ENCODE peak calls at places on chromosomes 6 and 20, in five cellular contexts. One of them, this sample, is unnamed.

GRCh38 chr6:11225990-11226389 is 6.5 kb downstream of the NEDD9 start:
- DNase-seq in GM23338: no peak
- DNase-seq in neural progenitor cell: no peak
- DNase-seq in psoas muscle: no peak
- DNase-seq in HL-60: no peak
- DNase-seq in this sample: no peak

GRCh38 chr6:44257007-44257752 is at the start of gene SLC35B2:
- DNase-seq in GM23338: peak
- DNase-seq in neural progenitor cell: peak
- DNase-seq in psoas muscle: peak
- DNase-seq in HL-60: peak
- DNase-seq in this sample: peak

GRCh38 chr6:154593122-154593521 is 82.6 kb upstream of the CNKSR3 start:
- DNase-seq in GM23338: peak
- DNase-seq in neural progenitor cell: no peak
- DNase-seq in psoas muscle: no peak
- DNase-seq in HL-60: no peak
- DNase-seq in this sample: no peak

GRCh38 chr6:2961491-2961890 is 9.9 kb downstream of the SERPINB6 start:
- DNase-seq in GM23338: no peak
- DNase-seq in neural progenitor cell: no peak
- DNase-seq in psoas muscle: no peak
- DNase-seq in HL-60: no peak
- DNase-seq in this sample: no peak

GRCh38 chr6:167027308-167027707 is 28.1 kb downstream of the CEP43 start:
- DNase-seq in GM23338: no peak
- DNase-seq in neural progenitor cell: no peak
- DNase-seq in psoas muscle: no peak
- DNase-seq in HL-60: no peak
- DNase-seq in this sample: no peak

GRCh38 chr6:142911395-142911794 is 33.6 kb downstream of the HIVEP2 start:
- DNase-seq in GM23338: no peak
- DNase-seq in neural progenitor cell: no peak
- DNase-seq in psoas muscle: no peak
- DNase-seq in HL-60: no peak
- DNase-seq in this sample: no peak

GRCh38 chr6:24126586-24127192 is 674 bp downstream of the NRSN1 start:
- DNase-seq in GM23338: peak
- DNase-seq in neural progenitor cell: peak
- DNase-seq in psoas muscle: no peak
- DNase-seq in HL-60: peak
- DNase-seq in this sample: peak

GRCh38 chr6:29792123-29793035 is 35.2 kb upstream of the HLA-G start:
- DNase-seq in GM23338: peak
- DNase-seq in neural progenitor cell: peak
- DNase-seq in psoas muscle: peak
- DNase-seq in HL-60: no peak
- DNase-seq in this sample: no peak

GRCh38 chr6:44464527-44465310 is 77.2 kb downstream of the CDC5L start:
- DNase-seq in GM23338: peak
- DNase-seq in neural progenitor cell: no peak
- DNase-seq in psoas muscle: peak
- DNase-seq in HL-60: no peak
- DNase-seq in this sample: peak

GRCh38 chr6:17714879-17715860 is 8.4 kb upstream of the NUP153 start:
- DNase-seq in GM23338: no peak
- DNase-seq in neural progenitor cell: no peak
- DNase-seq in psoas muscle: no peak
- DNase-seq in HL-60: peak
- DNase-seq in this sample: peak

GRCh38 chr20:58698741-58699141 is 6.1 kb downstream of the NPEPL1 start:
- DNase-seq in GM23338: no peak
- DNase-seq in neural progenitor cell: no peak
- DNase-seq in psoas muscle: peak
- DNase-seq in HL-60: no peak
- DNase-seq in this sample: no peak

GRCh38 chr6:168134399-168135201 is 55.6 kb upstream of the FRMD1 start:
- DNase-seq in GM23338: no peak
- DNase-seq in neural progenitor cell: no peak
- DNase-seq in psoas muscle: no peak
- DNase-seq in HL-60: no peak
- DNase-seq in this sample: no peak

GRCh38 chr6:788058-788457 is 95.1 kb upstream of the EXOC2 start:
- DNase-seq in GM23338: no peak
- DNase-seq in neural progenitor cell: no peak
- DNase-seq in psoas muscle: no peak
- DNase-seq in HL-60: peak
- DNase-seq in this sample: no peak

GRCh38 chr6:40930045-40930444 is 109.0 kb downstream of the UNC5CL start:
- DNase-seq in GM23338: no peak
- DNase-seq in neural progenitor cell: no peak
- DNase-seq in psoas muscle: no peak
- DNase-seq in HL-60: no peak
- DNase-seq in this sample: no peak

GRCh38 chr6:26311385-26312095 is 53.5 kb upstream of the BTN3A2 start:
- DNase-seq in GM23338: peak
- DNase-seq in neural progenitor cell: peak
- DNase-seq in psoas muscle: no peak
- DNase-seq in HL-60: peak
- DNase-seq in this sample: peak

GRCh38 chr6:150086026-150086425 is 17.1 kb upstream of the ULBP3 start:
- DNase-seq in GM23338: no peak
- DNase-seq in neural progenitor cell: no peak
- DNase-seq in psoas muscle: no peak
- DNase-seq in HL-60: no peak
- DNase-seq in this sample: no peak

GRCh38 chr6:41040101-41040910 is 1.3 kb upstream of the UNC5CL start:
- DNase-seq in GM23338: no peak
- DNase-seq in neural progenitor cell: no peak
- DNase-seq in psoas muscle: no peak
- DNase-seq in HL-60: no peak
- DNase-seq in this sample: no peak

GRCh38 chr6:35302604-35303218 is 5.1 kb downstream of the DEF6 start:
- DNase-seq in GM23338: peak
- DNase-seq in neural progenitor cell: no peak
- DNase-seq in psoas muscle: peak
- DNase-seq in HL-60: peak
- DNase-seq in this sample: no peak

GRCh38 chr6:107323133-107323785 is 136.1 kb downstream of the PDSS2 start:
- DNase-seq in GM23338: no peak
- DNase-seq in neural progenitor cell: no peak
- DNase-seq in psoas muscle: no peak
- DNase-seq in HL-60: no peak
- DNase-seq in this sample: peak

GRCh38 chr6:122722746-122723145 is 56.8 kb upstream of the FABP7 start:
- DNase-seq in GM23338: no peak
- DNase-seq in neural progenitor cell: no peak
- DNase-seq in psoas muscle: no peak
- DNase-seq in HL-60: no peak
- DNase-seq in this sample: peak

GRCh38 chr20:21796059-21796458 is 90.6 kb downstream of the PAX1 start:
- DNase-seq in GM23338: peak
- DNase-seq in neural progenitor cell: peak
- DNase-seq in psoas muscle: no peak
- DNase-seq in HL-60: no peak
- DNase-seq in this sample: no peak

GRCh38 chr6:149929422-149929821 is 6.5 kb upstream of the RAET1G start:
- DNase-seq in GM23338: peak
- DNase-seq in neural progenitor cell: peak
- DNase-seq in psoas muscle: no peak
- DNase-seq in HL-60: no peak
- DNase-seq in this sample: no peak

GRCh38 chr20:45097485-45098095 is 3.3 kb downstream of the KCNS1 start:
- DNase-seq in GM23338: peak
- DNase-seq in neural progenitor cell: no peak
- DNase-seq in psoas muscle: no peak
- DNase-seq in HL-60: peak
- DNase-seq in this sample: no peak

DNA sequence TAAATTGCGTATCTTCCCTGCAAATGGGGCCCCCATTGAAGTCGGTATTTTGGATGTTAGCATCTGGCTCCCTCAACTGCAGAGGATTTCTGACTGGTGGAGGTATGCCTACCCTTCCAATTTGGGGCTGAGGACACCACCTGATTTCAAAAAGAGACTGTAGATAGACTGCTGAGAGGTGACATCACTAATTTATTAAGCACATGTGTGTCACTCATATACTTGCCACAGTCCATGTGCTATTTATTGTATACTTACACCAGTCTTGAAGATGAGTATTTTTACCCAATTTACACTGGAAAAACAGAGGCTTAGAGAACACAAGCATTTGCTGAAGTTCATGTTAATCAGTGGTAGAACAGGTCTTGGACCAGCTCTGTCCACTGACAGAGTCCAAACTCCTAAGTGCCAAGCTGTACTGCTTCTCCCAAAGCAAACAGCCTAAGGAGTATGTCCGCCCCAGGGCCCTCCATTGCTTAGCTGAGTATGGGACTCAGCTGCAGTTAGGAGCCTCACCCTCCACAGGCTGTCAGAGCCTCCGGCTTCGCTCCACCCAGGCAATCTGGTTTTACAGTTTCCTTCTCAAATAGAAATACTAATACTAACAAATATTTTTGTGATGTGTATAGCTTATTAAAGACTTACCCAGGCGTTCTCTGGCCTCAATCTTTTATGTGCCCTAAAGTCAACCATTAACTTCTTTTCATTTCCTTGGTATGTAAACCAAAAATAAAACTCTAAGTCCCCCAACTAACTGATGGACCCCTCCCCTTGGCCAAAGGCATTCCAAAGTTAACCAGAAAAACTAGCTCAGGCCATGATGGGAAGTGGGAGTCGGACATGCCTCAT is 17.5 kb downstream of the RIN2 start:
- DNase-seq in GM23338: no peak
- DNase-seq in neural progenitor cell: no peak
- DNase-seq in psoas muscle: no peak
- DNase-seq in HL-60: no peak
- DNase-seq in this sample: no peak
- H3K27ac ChIP-seq in GM23338: no peak
- H3K27ac ChIP-seq in neural progenitor cell: no peak
- H3K27ac ChIP-seq in psoas muscle: peak
- H3K27ac ChIP-seq in HL-60: no peak
- H3K27ac ChIP-seq in this sample: no peak

DNA sequence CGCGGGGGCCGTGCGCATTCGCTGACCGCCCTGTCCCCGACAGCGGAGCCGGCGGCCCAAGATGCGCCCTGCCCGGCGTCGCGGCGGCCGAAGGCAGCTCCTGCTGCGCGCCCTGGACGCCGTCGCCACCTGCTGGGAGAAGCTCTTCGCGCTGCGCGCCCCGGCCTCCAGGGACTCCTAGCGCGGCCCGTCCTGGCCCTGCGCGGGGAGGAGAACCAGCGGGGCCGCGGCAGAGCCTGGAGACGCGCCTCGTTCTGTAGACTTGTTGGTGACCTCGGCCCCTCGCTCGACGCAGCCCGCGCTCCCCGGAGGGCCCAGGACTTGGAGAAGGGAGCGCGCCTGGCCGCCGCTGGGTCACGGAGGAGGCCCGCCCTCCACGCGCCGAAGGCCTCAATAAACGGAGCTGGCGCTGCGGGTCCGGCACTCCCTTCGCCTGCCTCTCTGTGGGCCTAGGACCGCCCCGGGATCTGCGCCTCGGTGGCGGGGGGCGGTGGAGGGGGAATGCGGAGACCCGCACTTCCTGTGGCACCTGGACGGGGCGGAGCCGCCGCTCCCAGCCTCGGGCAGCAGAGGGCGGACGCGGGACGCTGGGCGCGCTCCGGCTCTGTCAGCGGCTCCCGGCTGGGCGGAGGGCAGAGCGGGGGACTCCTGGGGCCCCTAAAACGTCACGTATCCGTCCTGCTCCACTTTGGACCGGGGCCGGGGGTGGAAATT is 2.8 kb downstream of the C20orf204 start:
- DNase-seq in GM23338: peak
- DNase-seq in neural progenitor cell: peak
- DNase-seq in psoas muscle: peak
- DNase-seq in HL-60: peak
- DNase-seq in this sample: peak
- TF ChIP-seq CTCF in GM23338: peak
- TF ChIP-seq CTCF in neural progenitor cell: peak
- TF ChIP-seq CTCF in psoas muscle: peak
- TF ChIP-seq CTCF in HL-60: peak
- TF ChIP-seq CTCF in this sample: peak

GRCh38 chr6:73653571-73654424 is at the start of gene SLC17A5:
- DNase-seq in GM23338: peak
- DNase-seq in neural progenitor cell: peak
- DNase-seq in psoas muscle: peak
- DNase-seq in HL-60: peak
- DNase-seq in this sample: peak

GRCh38 chr6:73652637-73653570 is 888 bp downstream of the SLC17A5 start:
- DNase-seq in GM23338: peak
- DNase-seq in neural progenitor cell: peak
- DNase-seq in psoas muscle: peak
- DNase-seq in HL-60: peak
- DNase-seq in this sample: peak

GRCh38 chr6:73656501-73657145 is 2.8 kb upstream of the SLC17A5 start:
- DNase-seq in GM23338: no peak
- DNase-seq in neural progenitor cell: no peak
- DNase-seq in psoas muscle: no peak
- DNase-seq in HL-60: no peak
- DNase-seq in this sample: no peak

GRCh38 chr6:73655341-73655917 is 1.6 kb upstream of the SLC17A5 start:
- DNase-seq in GM23338: no peak
- DNase-seq in neural progenitor cell: no peak
- DNase-seq in psoas muscle: no peak
- DNase-seq in HL-60: no peak
- DNase-seq in this sample: no peak

GRCh38 chr6:73657201-73657600 is 3.4 kb upstream of the SLC17A5 start:
- DNase-seq in GM23338: no peak
- DNase-seq in neural progenitor cell: no peak
- DNase-seq in psoas muscle: no peak
- DNase-seq in HL-60: no peak
- DNase-seq in this sample: no peak
- H3K27ac ChIP-seq in GM23338: no peak
- H3K27ac ChIP-seq in neural progenitor cell: no peak
- H3K27ac ChIP-seq in psoas muscle: no peak
- H3K27ac ChIP-seq in HL-60: no peak
- H3K27ac ChIP-seq in this sample: no peak

DNA sequence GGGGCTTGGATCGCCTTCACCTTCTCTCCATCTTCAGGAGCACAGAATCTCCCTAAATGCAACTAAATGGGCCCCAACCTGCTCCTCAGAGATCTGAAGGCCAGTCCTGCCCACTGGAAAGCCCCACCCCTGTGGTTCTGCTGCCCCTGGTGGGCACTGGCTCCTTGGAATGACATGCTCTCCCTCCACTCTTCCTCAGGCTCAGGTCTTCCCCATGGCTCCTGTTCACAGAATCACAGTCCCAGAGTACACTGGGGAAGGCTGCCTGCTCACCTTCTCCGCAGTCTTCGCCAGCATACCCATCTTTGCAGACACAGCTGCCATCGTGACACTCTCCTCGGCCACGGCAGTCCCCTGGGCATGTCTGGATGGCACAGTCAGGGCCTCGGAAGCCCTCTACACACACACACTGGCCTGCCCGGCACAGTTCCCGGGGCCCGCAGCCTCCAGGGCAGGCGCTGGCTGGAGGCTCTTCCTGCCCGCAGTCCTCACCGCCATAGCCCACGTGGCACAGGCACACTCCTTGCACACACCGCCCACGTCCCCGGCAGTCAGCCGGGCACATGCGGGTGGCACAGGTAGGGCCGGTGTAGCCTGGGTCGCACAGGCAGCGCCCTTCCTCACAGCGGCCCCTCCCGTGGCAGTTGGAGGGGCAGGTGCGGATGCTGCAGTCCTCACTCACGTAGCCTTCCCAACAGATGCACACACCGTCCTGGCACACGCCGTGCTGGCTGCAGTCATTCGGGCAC is 13.6 kb downstream of the TNXB start:
- DNase-seq in GM23338: no peak
- DNase-seq in neural progenitor cell: no peak
- DNase-seq in psoas muscle: no peak
- DNase-seq in HL-60: no peak
- DNase-seq in this sample: no peak
- TF ChIP-seq CTCF in GM23338: peak
- TF ChIP-seq CTCF in neural progenitor cell: peak
- TF ChIP-seq CTCF in psoas muscle: no peak
- TF ChIP-seq CTCF in HL-60: no peak
- TF ChIP-seq CTCF in this sample: peak